ENCODE peak calls at places on chromosomes 3 and 15, in six cellular contexts. M is ovary, A is endodermal cell, K is cardiac muscle cell, J is aorta, I is lower lobe of right lung. O is an unnamed sample.

GRCh38 chr15:57305009-57305408 is 71.3 kb upstream of the CGNL1 start:
- DNase-seq in M (no peak), A (no peak), K (no peak), J (no peak), I (no peak), O (peak; percentile 18)

GRCh38 chr3:196202516-196202970 is 8.7 kb downstream of the ZDHHC19 start:
- DNase-seq in M (no peak), A (no peak), K (no peak), J (no peak), I (peak; percentile 81), O (no peak)

GRCh38 chr15:35697549-35698299 is 151.8 kb upstream of the DPH6 start:
- DNase-seq in M (no peak), A (peak; percentile 58), K (peak; percentile 26), J (no peak), I (no peak), O (no peak)

GRCh38 chr3:25457642-25458419 is 29.8 kb downstream of the RARB start:
- DNase-seq in M (no peak), A (no peak), K (peak; percentile 26), J (no peak), I (no peak), O (no peak)

GRCh38 chr15:72491768-72492167 is 17.6 kb downstream of the ARIH1 start:
- DNase-seq in M (no peak), A (no peak), K (no peak), J (no peak), I (no peak), O (no peak)

GRCh38 chr3:110341047-110341446 is 730.6 kb upstream of the NECTIN3 start:
- DNase-seq in M (no peak), A (no peak), K (no peak), J (no peak), I (no peak), O (no peak)

GRCh38 chr15:71433402-71433801 is 318.1 kb downstream of the THSD4 start:
- DNase-seq in M (no peak), A (no peak), K (no peak), J (no peak), I (no peak), O (no peak)

GRCh38 chr3:139794469-139795265 is 116.9 kb upstream of the NMNAT3 start:
- DNase-seq in M (no peak), A (no peak), K (no peak), J (no peak), I (no peak), O (no peak)

GRCh38 chr3:144549161-144549560 is 577.5 kb downstream of the DIPK2A start:
- DNase-seq in M (no peak), A (no peak), K (peak; percentile 32), J (no peak), I (no peak), O (no peak)

GRCh38 chr3:13285007-13285567 is 135.0 kb downstream of the NUP210 start:
- DNase-seq in M (no peak), A (no peak), K (no peak), J (peak; percentile 49), I (peak; percentile 18), O (no peak)

GRCh38 chr15:31024330-31024729 is 32.9 kb upstream of the MTMR10 start:
- DNase-seq in M (no peak), A (peak; percentile 80), K (peak; percentile 58), J (no peak), I (no peak), O (peak; percentile 58)

GRCh38 chr15:86879250-86880229 is 799.9 kb downstream of the AGBL1 start:
- DNase-seq in M (no peak), A (no peak), K (no peak), J (no peak), I (no peak), O (no peak)

GRCh38 chr15:68427961-68428360 is 4.0 kb downstream of the ITGA11 start:
- DNase-seq in M (no peak), A (peak; percentile 14), K (no peak), J (no peak), I (no peak), O (no peak)

GRCh38 chr3:186042521-186043202 is 66.2 kb downstream of the ETV5 start:
- DNase-seq in M (no peak), A (no peak), K (no peak), J (no peak), I (no peak), O (no peak)

GRCh38 chr3:15387171-15387581 is 40.2 kb downstream of the METTL6 start:
- DNase-seq in M (no peak), A (no peak), K (no peak), J (no peak), I (no peak), O (no peak)

GRCh38 chr3:10983219-10983916 is 9.2 kb upstream of the SLC6A1 start:
- DNase-seq in M (no peak), A (peak; percentile 90), K (peak; percentile 66), J (no peak), I (no peak), O (peak; percentile 86)

GRCh38 chr3:100045696-100046095 is 68.6 kb downstream of the FILIP1L start:
- DNase-seq in M (peak; percentile 48), A (no peak), K (no peak), J (peak; percentile 77), I (no peak), O (no peak)

GRCh38 chr3:106168941-106169340 is 300.1 kb upstream of the CBLB start:
- DNase-seq in M (no peak), A (no peak), K (no peak), J (no peak), I (no peak), O (no peak)

GRCh38 chr3:93992211-93992610 is 12.3 kb downstream of the ARL13B start:
- DNase-seq in M (no peak), A (no peak), K (no peak), J (no peak), I (no peak), O (no peak)

GRCh38 chr3:133895208-133896001 is at the start of gene RAB6B:
- DNase-seq in M (peak; percentile 34), A (peak; percentile 83), K (peak; percentile 81), J (peak; percentile 83), I (peak; percentile 46), O (peak; percentile 95)

GRCh38 chr3:71301001-71301400 is 282.5 kb downstream of the FOXP1 start:
- DNase-seq in M (no peak), A (no peak), K (no peak), J (no peak), I (no peak), O (no peak)

GRCh38 chr3:59573911-59574310 is 524.1 kb upstream of the CFAP20DC start:
- DNase-seq in M (no peak), A (no peak), K (no peak), J (no peak), I (no peak), O (no peak)

GRCh38 chr3:159884661-159885402 is 103.8 kb upstream of the IL12A start:
- DNase-seq in M (no peak), A (no peak), K (peak; percentile 32), J (no peak), I (no peak), O (peak; percentile 47)

GRCh38 chr3:3801510-3801841 is 2.2 kb downstream of the LRRN1 start:
- DNase-seq in M (no peak), A (peak; percentile 63), K (no peak), J (no peak), I (no peak), O (peak; percentile 65)

GRCh38 chr3:3800685-3801509 is 1.7 kb downstream of the LRRN1 start:
- DNase-seq in M (peak; percentile 52), A (peak; percentile 70), K (peak; percentile 47), J (peak; percentile 81), I (peak; percentile 52), O (peak; percentile 61)

GRCh38 chr3:3799173-3800075 is at the start of gene LRRN1:
- DNase-seq in M (peak; percentile 85), A (peak; percentile 96), K (peak; percentile 75), J (peak; percentile 86), I (peak; percentile 72), O (peak; percentile 98)

GRCh38 chr3:3800076-3800448 is 831 bp downstream of the LRRN1 start:
- DNase-seq in M (peak; percentile 38), A (peak; percentile 76), K (peak; percentile 32), J (peak; percentile 78), I (peak; percentile 44), O (peak; percentile 53)

GRCh38 chr3:3798641-3799113 is 554 bp upstream of the LRRN1 start:
- DNase-seq in M (peak; percentile 42), A (peak; percentile 83), K (peak; percentile 42), J (peak; percentile 76), I (peak; percentile 45), O (peak; percentile 78)
- H3K4me3 ChIP-seq in M (peak overlapping the region; percentile 49), A (peak overlapping the region; percentile 79), K (peak overlapping the region; percentile 49), J (peak overlapping the region; percentile 42), I (peak overlapping the region; percentile 58), O (peak overlapping the region; percentile 69)

GRCh38 chr3:16396202-16396601 is 117.3 kb downstream of the RFTN1 start:
- DNase-seq in M (no peak), A (no peak), K (peak; percentile 67), J (no peak), I (no peak), O (no peak)
- H3K36me3 ChIP-seq in M (no peaks in the 10 kb centered on the region), A (no peaks in the 10 kb centered on the region), K (no peaks in the 10 kb centered on the region), J (no peaks in the 10 kb centered on the region), I (no peaks in the 10 kb centered on the region), O (no peaks in the 10 kb centered on the region)

GRCh38 chr3:42655331-42655888 is 1.9 kb downstream of the ZBTB47 start:
- DNase-seq in M (peak; percentile 78), A (no peak), K (no peak), J (no peak), I (no peak), O (peak; percentile 68)
- H3K4me3 ChIP-seq in M (peak overlapping the region; percentile 88), A (peak overlapping the region; percentile 75), K (no peak overlapping the region), J (peak overlapping the region; percentile 51), I (peak overlapping the region; percentile 93), O (peak overlapping the region; percentile 69)

GRCh38 chr3:45002680-45003079 is 23.4 kb upstream of the CLEC3B start:
- DNase-seq in M (no peak), A (no peak), K (no peak), J (no peak), I (no peak), O (no peak)
- H3K36me3 ChIP-seq in M (no peaks in the 10 kb centered on the region), A (peaks cover 83% of the 10 kb centered on the region), K (peaks cover 30% of the 10 kb centered on the region), J (peaks cover 6% of the 10 kb centered on the region), I (peaks cover 73% of the 10 kb centered on the region), O (peaks cover 41% of the 10 kb centered on the region)